ENCODE peak calls at places on chromosomes 1 and 21, in four cellular contexts. T is GM12878, O is K562, W is HepG2. H is an unnamed sample.
A peak's percentile ranks its signal among the peaks of the same experiment; 100 is the strongest.

GRCh38 chr1:40132383-40133121 is 28.6 kb upstream of the RLF start:
- DNase-seq in T (no peak), O (no peak), W (no peak), H (no peak)

GRCh38 chr21:37220433-37220980 is 46.6 kb downstream of the VPS26C start:
- DNase-seq in T (no peak), O (no peak), W (peak; percentile 48), H (peak; percentile 46)

GRCh38 chr1:160818207-160818935 is 22.4 kb downstream of the LY9 start:
- DNase-seq in T (no peak), O (no peak), W (no peak), H (no peak)

GRCh38 chr1:243251544-243251943 is 3.5 kb downstream of the CEP170 start:
- DNase-seq in T (no peak), O (no peak), W (no peak), H (no peak)

GRCh38 chr1:41856361-41857285 is 62.1 kb downstream of the HIVEP3 start:
- DNase-seq in T (no peak), O (no peak), W (no peak), H (no peak)

GRCh38 chr1:210400043-210400840 is 71.5 kb downstream of the HHAT start:
- DNase-seq in T (peak; percentile 74), O (peak; percentile 66), W (peak; percentile 65), H (peak; percentile 88)

GRCh38 chr1:202571719-202572339 is 138.4 kb downstream of the SYT2 start:
- DNase-seq in T (no peak), O (peak; percentile 68), W (peak; percentile 26), H (peak; percentile 42)

GRCh38 chr1:186429017-186429416 is 31.9 kb downstream of the PDC start:
- DNase-seq in T (no peak), O (no peak), W (no peak), H (no peak)

GRCh38 chr1:34796990-34797389 is 4.2 kb downstream of the GJA4 start:
- DNase-seq in T (peak; percentile 27), O (no peak), W (no peak), H (no peak)

GRCh38 chr1:73674945-73675561 is 522.9 kb downstream of the LRRIQ3 start:
- DNase-seq in T (no peak), O (no peak), W (no peak), H (peak; percentile 1)

GRCh38 chr21:45910548-45911221 is 70.9 kb upstream of the COL6A1 start:
- DNase-seq in T (no peak), O (no peak), W (no peak), H (no peak)

GRCh38 chr21:31310750-31311149 is 33.3 kb downstream of the TIAM1 start:
- DNase-seq in T (no peak), O (no peak), W (no peak), H (no peak)

GRCh38 chr1:232477728-232478127 is 152.2 kb downstream of the SIPA1L2 start:
- DNase-seq in T (no peak), O (no peak), W (no peak), H (no peak)

GRCh38 chr1:13825033-13825432 is 125.0 kb downstream of the PRDM2 start:
- DNase-seq in T (no peak), O (no peak), W (no peak), H (no peak)

GRCh38 chr1:109040627-109041613 is 982 bp downstream of the WDR47 start:
- DNase-seq in T (no peak), O (peak; percentile 36), W (no peak), H (no peak)

GRCh38 chr1:236103059-236103458 is 38.2 kb upstream of the NID1 start:
- DNase-seq in T (no peak), O (no peak), W (no peak), H (no peak)

GRCh38 chr21:28636988-28637691 is 355.5 kb downstream of the LTN1 start:
- DNase-seq in T (no peak), O (no peak), W (no peak), H (no peak)

GRCh38 chr1:24966121-24966723 is 36.1 kb upstream of the RUNX3 start:
- DNase-seq in T (no peak), O (no peak), W (no peak), H (no peak)

GRCh38 chr21:26982767-26983166 is 15.9 kb upstream of the ADAMTS5 start:
- DNase-seq in T (no peak), O (no peak), W (no peak), H (no peak)

GRCh38 chr21:44820851-44821250 is 3.0 kb upstream of the SUMO3 start:
- DNase-seq in T (no peak), O (no peak), W (no peak), H (no peak)

GRCh38 chr1:22969224-22969829 is 3.3 kb downstream of the LACTBL1 start:
- DNase-seq in T (no peak), O (no peak), W (no peak), H (peak; percentile 24)

GRCh38 chr1:119001181-119002018 is 13.3 kb upstream of the TBX15 start:
- DNase-seq in T (no peak), O (no peak), W (no peak), H (no peak)

GRCh38 chr1:118999348-119000071 is 11.4 kb upstream of the TBX15 start:
- DNase-seq in T (no peak), O (no peak), W (no peak), H (no peak)

GRCh38 chr1:118998171-118998570 is 10.0 kb upstream of the TBX15 start:
- DNase-seq in T (no peak), O (no peak), W (no peak), H (no peak)

GRCh38 chr1:119003413-119004128 is 15.4 kb upstream of the TBX15 start:
- DNase-seq in T (no peak), O (no peak), W (no peak), H (no peak)

GRCh38 chr1:119000371-119001180 is 12.4 kb upstream of the TBX15 start:
- DNase-seq in T (no peak), O (no peak), W (no peak), H (no peak)
- TF ChIP-seq BHLHE40 in T (no peak), O (no peak), W (no peak), H (no peak)

GRCh38 chr1:234720709-234721436 is 110.9 kb upstream of the IRF2BP2 start:
- DNase-seq in T (no peak), O (no peak), W (no peak), H (no peak)
- TF ChIP-seq CHD2 in T (no peak), O (no peak), W (no peak), H (no peak)

GRCh38 chr1:18637553-18637960 is 6.9 kb downstream of the PAX7 start:
- DNase-seq in T (no peak), O (no peak), W (no peak), H (no peak)

GRCh38 chr1:18637962-18638817 is 7.5 kb downstream of the PAX7 start:
- DNase-seq in T (no peak), O (no peak), W (no peak), H (no peak)

GRCh38 chr1:18635833-18636671 is 5.4 kb downstream of the PAX7 start:
- DNase-seq in T (no peak), O (no peak), W (no peak), H (no peak)

GRCh38 chr1:18635070-18635577 is 4.5 kb downstream of the PAX7 start:
- DNase-seq in T (no peak), O (no peak), W (no peak), H (no peak)

DNA sequence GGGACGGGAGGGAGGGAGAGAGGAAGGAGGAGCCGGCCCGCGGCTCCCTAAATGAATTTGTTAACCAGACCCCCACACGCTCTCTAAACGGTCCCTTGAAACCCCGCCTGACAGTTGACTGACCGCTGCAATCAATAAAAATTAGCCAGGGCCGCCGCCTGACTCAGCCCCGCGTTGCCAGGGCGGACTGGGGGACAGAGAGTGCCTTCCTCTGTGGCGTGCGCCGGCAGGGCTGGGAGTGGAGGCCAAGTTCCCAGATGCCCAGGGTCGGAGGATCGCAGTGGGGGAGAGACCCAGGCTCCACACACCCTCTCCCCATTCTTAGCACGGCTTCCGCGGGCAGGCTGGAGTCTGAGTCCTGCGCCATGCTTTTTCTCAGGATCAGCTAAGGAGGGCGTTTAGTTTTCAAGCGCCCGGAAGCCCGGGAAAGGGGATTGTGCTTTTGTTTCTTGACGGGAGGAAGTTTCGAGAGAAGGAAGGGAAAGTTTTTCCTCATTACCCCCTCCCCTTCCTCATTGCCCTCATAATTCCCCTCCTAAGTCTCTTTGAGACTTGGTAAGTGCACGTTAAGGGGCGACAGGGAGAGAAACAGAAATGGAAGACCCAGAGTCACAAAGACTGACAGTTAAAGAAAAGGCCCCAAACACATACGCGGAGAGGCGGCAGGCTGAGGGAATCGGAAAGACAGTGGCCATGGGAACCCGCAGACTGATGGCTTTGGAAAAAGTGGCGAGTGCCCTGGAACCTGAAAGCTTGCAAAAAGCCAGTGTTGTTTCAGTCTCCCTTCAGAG is 6.3 kb downstream of the PAX7 start:
- DNase-seq in T (no peak), O (no peak), W (no peak), H (no peak)
- TF ChIP-seq MYC in T (no peak), O (no peak), W (no peak), H (no peak)

GRCh38 chr1:197850042-197850441 is 52.4 kb upstream of the C1orf53 start:
- DNase-seq in T (no peak), O (no peak), W (no peak), H (no peak)
- TF ChIP-seq BHLHE40 in T (no peak), O (no peak), W (no peak), H (no peak)

DNA sequence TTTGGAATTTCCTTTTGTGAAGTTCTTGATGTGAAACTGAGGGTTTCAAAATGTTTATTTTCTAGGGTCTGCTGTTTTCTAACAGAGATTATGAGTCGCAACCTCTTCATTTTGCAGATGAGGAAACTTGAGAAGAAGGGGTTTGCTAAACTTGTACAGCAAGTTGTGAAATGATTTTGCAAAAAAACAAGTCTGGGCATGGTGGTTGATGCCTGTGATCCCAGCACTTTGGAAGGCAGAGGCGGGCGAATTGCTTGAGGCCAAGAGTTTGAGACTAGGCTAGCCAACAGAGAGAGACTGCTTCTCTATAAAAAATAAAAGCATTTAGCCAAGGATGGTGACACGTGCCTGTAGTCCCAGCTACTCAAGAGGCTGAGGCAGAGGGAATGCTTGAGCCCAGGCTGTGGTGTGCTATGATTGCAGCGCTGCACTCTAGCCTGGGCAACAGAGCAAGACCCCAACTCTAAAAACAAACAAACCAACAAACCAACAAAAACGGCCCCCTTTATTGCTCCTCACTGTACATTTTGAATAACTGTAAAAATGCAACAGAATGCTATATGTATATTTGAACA is 9.9 kb downstream of the TRIM67 start:
- DNase-seq in T (no peak), O (no peak), W (no peak), H (no peak)
- TF ChIP-seq CHD2 in T (no peak), O (no peak), W (no peak), H (no peak)

DNA sequence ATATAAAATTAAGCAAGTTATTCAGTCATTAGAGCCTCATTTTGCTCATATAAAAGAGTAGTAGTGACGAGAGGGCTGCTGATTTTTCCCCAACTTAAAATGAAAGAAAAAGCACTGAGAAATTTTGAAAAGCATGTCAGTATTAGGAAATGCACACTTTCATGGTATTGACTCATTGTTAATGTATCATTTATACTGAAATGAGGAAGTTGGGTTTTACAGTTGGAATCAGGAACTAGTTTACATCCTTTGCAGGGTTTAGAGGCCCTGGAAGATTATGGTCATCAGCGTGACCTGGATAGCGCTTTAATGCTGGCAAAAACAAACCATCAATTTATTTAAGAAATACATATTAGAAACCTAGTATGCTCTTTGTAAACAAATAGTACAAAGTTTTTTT is 94.9 kb upstream of the SGIP1 start:
- DNase-seq in T (peak; percentile 27), O (no peak), W (no peak), H (no peak)
- TF ChIP-seq MYC in T (no peak), O (no peak), W (no peak), H (no peak)